ENCODE peak calls at places on chromosome 7, in eight cellular contexts. C is testis, P is endothelial cell, I is astrocyte of the cerebellum, D is AG04449, Q is heart right ventricle, U is Panc1, S is NB4. W is an unnamed sample.

GRCh38 chr7:48438196-48438595 is 266.9 kb downstream of the ABCA13 start:
- DNase-seq in C (no peak), P (no peak), I (no peak), D (no peak), Q (no peak), U (no peak), S (no peak), W (no peak)

GRCh38 chr7:28956608-28957063 is 1.5 kb downstream of the TRIL start:
- DNase-seq in C (peak; percentile 52), P (peak; percentile 78), I (no peak), D (no peak), Q (peak; percentile 73), U (no peak), S (peak; percentile 32), W (peak; percentile 77)

GRCh38 chr7:4861673-4862072 is at the start of gene PAPOLB:
- DNase-seq in C (peak; percentile 69), P (no peak), I (no peak), D (no peak), Q (no peak), U (no peak), S (no peak), W (no peak)

GRCh38 chr7:49775065-49775948 is 1.9 kb downstream of the VWC2 start:
- DNase-seq in C (no peak), P (peak; percentile 48), I (no peak), D (no peak), Q (peak; percentile 35), U (no peak), S (no peak), W (peak; percentile 27)

GRCh38 chr7:29483219-29484104 is 80.2 kb upstream of the PRR15 start:
- DNase-seq in C (no peak), P (no peak), I (no peak), D (no peak), Q (peak; percentile 18), U (no peak), S (no peak), W (no peak)

GRCh38 chr7:113085781-113086390 is 741 bp downstream of the GPR85 start:
- DNase-seq in C (no peak), P (peak; percentile 7), I (no peak), D (no peak), Q (no peak), U (no peak), S (peak; percentile 62), W (no peak)

GRCh38 chr7:93228302-93228701 is 2.0 kb upstream of the HEPACAM2 start:
- DNase-seq in C (no peak), P (peak; percentile 12), I (peak; percentile 44), D (no peak), Q (no peak), U (peak; percentile 46), S (peak; percentile 75), W (no peak)

GRCh38 chr7:87310790-87311419 is 34.6 kb upstream of the CROT start:
- DNase-seq in C (no peak), P (no peak), I (no peak), D (no peak), Q (no peak), U (no peak), S (no peak), W (no peak)

GRCh38 chr7:29588900-29589696 is 25.5 kb downstream of the PRR15 start:
- DNase-seq in C (peak; percentile 64), P (peak; percentile 48), I (no peak), D (no peak), Q (no peak), U (peak; percentile 65), S (peak; percentile 64), W (no peak)

GRCh38 chr7:1608318-1608717 is 38.5 kb upstream of the PSMG3 start:
- DNase-seq in C (no peak), P (no peak), I (no peak), D (no peak), Q (no peak), U (no peak), S (no peak), W (no peak)

GRCh38 chr7:27784399-27785053 is 44.6 kb downstream of the TAX1BP1 start:
- DNase-seq in C (no peak), P (peak; percentile 39), I (no peak), D (no peak), Q (no peak), U (peak; percentile 81), S (peak; percentile 82), W (no peak)

DNA sequence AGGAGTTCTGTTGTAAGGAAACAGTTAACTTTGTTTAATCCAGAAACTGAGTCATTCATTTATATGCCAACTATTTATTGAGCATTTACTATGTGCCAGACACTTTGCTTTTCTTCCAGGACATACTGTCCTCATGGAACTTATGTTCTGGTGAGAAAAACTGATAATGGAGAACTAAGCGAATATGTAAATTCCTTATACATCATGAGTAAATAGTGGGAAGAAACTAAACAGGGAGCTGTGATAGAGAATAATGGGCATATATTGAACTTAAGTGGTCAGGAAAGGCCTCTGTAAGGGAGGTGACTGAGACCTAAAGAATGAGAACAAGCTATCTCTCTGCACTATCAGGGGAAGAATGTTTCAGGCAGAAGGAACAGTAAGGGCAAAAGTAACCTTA is 45.3 kb downstream of the ST7 start:
- DNase-seq in C (no peak), P (no peak), I (no peak), D (no peak), Q (no peak), U (no peak), S (no peak), W (no peak)
- TF ChIP-seq CTCF in C (no peak), P (no peak), I (no peak), D (no peak), Q (no peak), U (no peak), S (no peak), W (no peak)

DNA sequence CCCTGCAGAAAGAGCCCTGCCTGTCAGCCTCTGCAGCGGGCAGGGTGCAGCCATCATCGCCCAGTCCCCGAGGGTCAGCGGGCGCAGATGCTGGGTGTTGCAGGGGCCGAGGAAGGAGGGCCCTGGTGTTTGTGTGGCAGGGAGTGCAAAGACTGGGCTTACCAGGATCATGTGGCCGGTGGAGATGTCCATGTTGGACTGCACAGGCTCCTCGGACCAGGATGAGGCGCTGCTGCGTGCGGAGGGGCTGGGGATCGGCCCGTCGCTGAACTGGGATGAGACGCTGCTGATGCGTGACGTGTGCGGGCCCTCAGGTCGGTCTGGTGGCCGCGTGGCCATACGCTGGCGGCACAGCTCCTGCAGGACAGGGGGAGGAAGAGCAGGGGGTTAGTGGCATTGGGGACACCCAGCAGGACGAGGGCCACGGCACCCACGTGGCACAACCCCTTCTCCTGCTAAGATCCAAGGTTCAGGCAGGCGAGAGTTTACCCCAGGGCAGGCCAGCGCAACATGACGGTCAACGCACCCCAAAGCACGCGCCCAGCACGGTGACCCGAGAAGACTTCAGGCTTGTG is 319.5 kb downstream of the DNAJB6 start:
- DNase-seq in C (peak; percentile 9), P (no peak), I (no peak), D (no peak), Q (no peak), U (no peak), S (no peak), W (no peak)
- TF ChIP-seq CTCF in C (no peak), P (no peak), I (no peak), D (no peak), Q (no peak), U (no peak), S (peak; percentile 17), W (no peak)

DNA sequence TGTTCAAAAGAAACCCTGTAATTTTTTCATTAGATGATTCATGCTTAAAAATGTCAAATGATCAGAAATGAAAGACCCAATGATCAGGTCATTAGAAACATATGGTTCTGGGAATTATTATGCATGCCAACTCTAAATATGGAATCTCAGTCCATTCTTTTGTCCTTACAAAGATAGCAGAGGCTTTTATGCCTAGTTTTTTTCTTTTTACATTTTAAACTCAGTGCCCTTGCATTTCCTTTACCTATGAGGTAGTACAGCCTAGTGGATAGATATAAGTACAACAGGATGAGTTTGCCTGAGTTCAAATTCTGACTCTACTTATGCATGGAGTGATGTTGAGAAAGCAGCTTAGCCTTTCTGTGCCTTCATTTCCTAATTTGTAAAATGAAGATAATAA is 392.9 kb downstream of the SUGCT start:
- DNase-seq in C (no peak), P (no peak), I (no peak), D (no peak), Q (no peak), U (no peak), S (no peak), W (no peak)
- TF ChIP-seq CTCF in C (no peak), P (no peak), I (no peak), D (no peak), Q (no peak), U (no peak), S (no peak), W (no peak)

GRCh38 chr7:156668130-156668741 is 27.7 kb downstream of the RNF32 start:
- DNase-seq in C (no peak), P (no peak), I (no peak), D (no peak), Q (no peak), U (no peak), S (no peak), W (no peak)
- TF ChIP-seq CTCF in C (no peak), P (no peak), I (no peak), D (no peak), Q (no peak), U (no peak), S (no peak), W (no peak)

GRCh38 chr7:71363627-71364026 is 231.7 kb downstream of the GALNT17 start:
- DNase-seq in C (no peak), P (no peak), I (no peak), D (no peak), Q (no peak), U (no peak), S (no peak), W (no peak)

GRCh38 chr7:71361633-71362032 is 229.7 kb downstream of the GALNT17 start:
- DNase-seq in C (no peak), P (no peak), I (no peak), D (no peak), Q (no peak), U (no peak), S (no peak), W (no peak)

GRCh38 chr7:71363223-71363622 is 231.3 kb downstream of the GALNT17 start:
- DNase-seq in C (no peak), P (no peak), I (no peak), D (no peak), Q (no peak), U (no peak), S (no peak), W (no peak)

GRCh38 chr7:71364559-71364958 is 232.6 kb downstream of the GALNT17 start:
- DNase-seq in C (no peak), P (no peak), I (no peak), D (no peak), Q (no peak), U (no peak), S (no peak), W (no peak)
- TF ChIP-seq CTCF in C (no peak), P (no peak), I (peak; percentile 4), D (no peak), Q (no peak), U (no peak), S (no peak), W (no peak)